ENCODE peak calls at places on chromosome 4, in eight cellular contexts. J is A549, C is heart left ventricle, B is cardiac muscle cell, O is tibial nerve, R is neural progenitor cell, N is body of pancreas, H is suprapubic skin. Q is an unnamed sample.

GRCh38 chr4:105990933-105991332 is 95.7 kb downstream of the NPNT start:
- DNase-seq in J (peak), C (peak), B (peak), O (peak), R (no peak), N (peak), H (no peak), Q (peak)

GRCh38 chr4:6245246-6246169 is 24.1 kb upstream of the WFS1 start:
- DNase-seq in J (no peak), C (no peak), B (peak), O (no peak), R (peak), N (no peak), H (no peak), Q (peak)

GRCh38 chr4:169689681-169690080 is 68.1 kb downstream of the HPF1 start:
- DNase-seq in J (no peak), C (no peak), B (no peak), O (no peak), R (no peak), N (no peak), H (no peak), Q (no peak)

GRCh38 chr4:146310319-146311021 is 96.1 kb downstream of the REELD1 start:
- DNase-seq in J (no peak), C (no peak), B (no peak), O (no peak), R (no peak), N (no peak), H (no peak), Q (no peak)

GRCh38 chr4:182922551-182923284 is 5.5 kb upstream of the DCTD start:
- DNase-seq in J (no peak), C (no peak), B (peak), O (no peak), R (no peak), N (peak), H (no peak), Q (no peak)

GRCh38 chr4:96753216-96753615 is 913.3 kb downstream of the PDHA2 start:
- DNase-seq in J (no peak), C (no peak), B (no peak), O (no peak), R (no peak), N (no peak), H (no peak), Q (no peak)

GRCh38 chr4:185941476-185941875 is 127.5 kb upstream of the TLR3 start:
- DNase-seq in J (no peak), C (no peak), B (peak), O (no peak), R (no peak), N (no peak), H (no peak), Q (no peak)

GRCh38 chr4:102678107-102678506 is 82.7 kb downstream of the MANBA start:
- DNase-seq in J (no peak), C (no peak), B (no peak), O (no peak), R (no peak), N (no peak), H (no peak), Q (no peak)

GRCh38 chr4:184751585-184751956 is 17.7 kb upstream of the CENPU start:
- DNase-seq in J (no peak), C (no peak), B (no peak), O (no peak), R (no peak), N (no peak), H (no peak), Q (no peak)

GRCh38 chr4:28232376-28232775 is 1371.7 kb downstream of the STIM2 start:
- DNase-seq in J (no peak), C (no peak), B (no peak), O (no peak), R (no peak), N (no peak), H (no peak), Q (no peak)

GRCh38 chr4:126799971-126800722 is 832.6 kb upstream of the INTU start:
- DNase-seq in J (no peak), C (no peak), B (peak), O (no peak), R (no peak), N (no peak), H (no peak), Q (no peak)

GRCh38 chr4:124104101-124104500 is 608.4 kb downstream of the ANKRD50 start:
- DNase-seq in J (no peak), C (no peak), B (no peak), O (no peak), R (no peak), N (no peak), H (no peak), Q (no peak)

GRCh38 chr4:182827981-182828677 is 89.1 kb downstream of the DCTD start:
- DNase-seq in J (no peak), C (no peak), B (no peak), O (no peak), R (peak), N (no peak), H (no peak), Q (no peak)

GRCh38 chr4:148116264-148116663 is 325.9 kb downstream of the NR3C2 start:
- DNase-seq in J (no peak), C (no peak), B (peak), O (peak), R (no peak), N (no peak), H (no peak), Q (no peak)

GRCh38 chr4:38290360-38290759 is 330.2 kb downstream of the PTTG2 start:
- DNase-seq in J (no peak), C (no peak), B (peak), O (no peak), R (no peak), N (no peak), H (no peak), Q (no peak)

GRCh38 chr4:2413821-2414610 is 4.4 kb downstream of the ZFYVE28 start:
- DNase-seq in J (no peak), C (no peak), B (peak), O (no peak), R (peak), N (no peak), H (no peak), Q (no peak)

GRCh38 chr4:37516057-37516775 is 170.0 kb downstream of the RELL1 start:
- DNase-seq in J (no peak), C (no peak), B (no peak), O (no peak), R (no peak), N (no peak), H (no peak), Q (no peak)

GRCh38 chr4:6561173-6561516 is 13.8 kb upstream of the MAN2B2 start:
- DNase-seq in J (no peak), C (no peak), B (peak), O (no peak), R (no peak), N (no peak), H (no peak), Q (no peak)

GRCh38 chr4:141391771-141392170 is 171.1 kb downstream of the ZNF330 start:
- DNase-seq in J (no peak), C (no peak), B (no peak), O (no peak), R (no peak), N (no peak), H (no peak), Q (no peak)

GRCh38 chr4:140135529-140136021 is 18.4 kb downstream of the MAML3 start:
- DNase-seq in J (peak), C (peak), B (peak), O (no peak), R (no peak), N (peak), H (no peak), Q (peak)

GRCh38 chr4:182019148-182019652 is 224.0 kb upstream of the TENM3 start:
- DNase-seq in J (no peak), C (no peak), B (no peak), O (no peak), R (no peak), N (no peak), H (no peak), Q (no peak)

GRCh38 chr4:100591156-100591876 is 73.5 kb upstream of the EMCN start:
- DNase-seq in J (no peak), C (peak), B (no peak), O (peak), R (no peak), N (peak), H (no peak), Q (no peak)

GRCh38 chr4:22099896-22100295 is 151.3 kb upstream of the KCNIP4 start:
- DNase-seq in J (no peak), C (no peak), B (peak), O (no peak), R (no peak), N (no peak), H (no peak), Q (no peak)

GRCh38 chr4:148065069-148065468 is 333.2 kb downstream of the ARHGAP10 start:
- DNase-seq in J (no peak), C (no peak), B (peak), O (no peak), R (no peak), N (no peak), H (no peak), Q (no peak)

DNA sequence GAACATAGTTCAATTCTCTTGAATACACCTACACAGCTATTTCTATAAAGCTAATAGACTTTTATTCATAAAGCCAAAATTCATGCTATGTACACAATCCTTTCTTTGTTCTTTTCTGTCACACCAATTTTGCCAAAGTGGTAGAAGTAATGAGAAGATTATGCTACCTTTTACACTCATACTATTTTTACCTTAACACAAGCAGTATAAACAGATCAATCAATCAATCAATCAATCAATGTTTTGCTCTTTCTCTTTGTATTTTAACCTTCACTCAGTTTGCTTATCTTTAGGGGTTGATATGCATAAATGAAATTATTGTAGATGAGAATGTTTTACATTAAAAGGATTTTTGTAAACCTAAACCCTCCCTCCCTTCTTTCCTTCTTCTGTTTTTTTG is 878.6 kb downstream of the RAPGEF2 start:
- DNase-seq in J (no peak), C (no peak), B (no peak), O (no peak), R (no peak), N (no peak), H (no peak), Q (no peak)
- H3K27ac ChIP-seq in J (no peak), C (no peak), B (no peak), O (no peak), R (no peak), N (no peak), H (no peak), Q (no peak)

DNA sequence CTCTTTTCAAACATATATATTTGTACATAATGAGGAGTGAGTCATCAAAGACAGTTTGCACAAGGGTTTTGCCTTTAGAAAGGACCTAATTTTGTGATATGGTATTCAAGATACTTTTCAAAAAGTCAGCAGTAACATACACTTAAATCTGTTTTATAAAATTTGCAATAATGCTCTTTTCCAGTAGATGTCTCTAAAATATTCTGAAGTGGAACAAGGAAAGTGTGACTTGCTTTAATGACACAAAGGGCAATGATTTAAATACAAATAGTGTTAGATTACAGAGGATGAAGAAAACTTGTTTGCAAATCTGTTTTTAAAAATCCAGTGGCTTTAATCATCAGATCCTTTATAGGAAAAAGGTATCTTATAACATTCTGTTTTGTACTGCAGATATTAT is 20.0 kb downstream of the MMRN1 start:
- DNase-seq in J (no peak), C (no peak), B (no peak), O (no peak), R (no peak), N (no peak), H (no peak), Q (no peak)
- TF ChIP-seq CTCF in J (peak), C (no peak), B (no peak), O (no peak), R (no peak), N (no peak), H (no peak), Q (peak)

GRCh38 chr4:1377606-1378261 is 28.5 kb downstream of the NKX1-1 start:
- DNase-seq in J (no peak), C (no peak), B (no peak), O (no peak), R (no peak), N (peak), H (no peak), Q (no peak)
- H3K4me3 ChIP-seq in J (no peak), C (no peak), B (no peak), O (no peak), R (no peak), N (no peak), H (no peak), Q (no peak)

GRCh38 chr4:119731778-119732177 is 103.2 kb upstream of the PDE5A start:
- DNase-seq in J (no peak), C (no peak), B (no peak), O (no peak), R (no peak), N (no peak), H (no peak), Q (no peak)

GRCh38 chr4:119733431-119733830 is 104.8 kb upstream of the PDE5A start:
- DNase-seq in J (no peak), C (no peak), B (no peak), O (no peak), R (no peak), N (no peak), H (no peak), Q (no peak)

GRCh38 chr4:119736559-119736958 is 108.0 kb upstream of the PDE5A start:
- DNase-seq in J (no peak), C (no peak), B (no peak), O (no peak), R (no peak), N (no peak), H (no peak), Q (no peak)

GRCh38 chr4:119738901-119739300 is 110.3 kb upstream of the PDE5A start:
- DNase-seq in J (no peak), C (no peak), B (no peak), O (no peak), R (no peak), N (no peak), H (no peak), Q (no peak)

DNA sequence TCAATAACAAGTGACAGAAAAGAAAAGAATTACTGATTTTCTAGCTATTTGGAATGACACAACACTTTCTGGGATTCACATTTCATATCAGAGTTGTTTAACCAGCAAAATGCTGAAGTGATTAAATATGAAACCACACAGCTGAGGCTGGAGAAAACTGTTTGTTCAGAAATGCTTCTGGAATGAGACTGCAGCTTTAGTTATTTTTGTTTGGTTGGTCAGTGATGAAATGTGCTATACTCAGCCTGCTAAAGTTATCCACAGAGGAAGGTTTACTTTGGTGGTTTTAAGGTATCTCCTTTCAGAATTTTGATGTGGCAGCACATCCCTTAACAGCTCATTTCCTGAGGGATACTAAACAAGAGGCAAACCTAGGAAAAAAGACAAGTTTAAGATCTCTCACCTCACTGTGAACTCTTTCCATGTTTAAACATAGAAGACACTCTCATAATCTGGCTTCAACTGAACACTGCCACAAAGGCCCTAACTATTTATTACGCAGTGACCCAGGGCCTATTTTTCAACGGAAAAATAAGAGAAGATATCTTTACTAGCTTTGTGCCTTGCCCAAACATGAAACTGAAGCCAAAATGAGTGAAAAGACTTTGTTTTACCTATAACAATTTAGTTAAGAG is 106.6 kb upstream of the PDE5A start:
- DNase-seq in J (peak), C (no peak), B (peak), O (no peak), R (no peak), N (no peak), H (no peak), Q (no peak)
- H3K27ac ChIP-seq in J (no peak), C (peak), B (no peak), O (peak), R (no peak), N (no peak), H (no peak), Q (no peak)

GRCh38 chr4:118327554-118328241 is 25.1 kb downstream of the PRSS12 start:
- DNase-seq in J (no peak), C (no peak), B (no peak), O (no peak), R (no peak), N (no peak), H (no peak), Q (no peak)

GRCh38 chr4:118335774-118336173 is 17.0 kb downstream of the PRSS12 start:
- DNase-seq in J (no peak), C (no peak), B (no peak), O (no peak), R (no peak), N (no peak), H (no peak), Q (no peak)

GRCh38 chr4:118335316-118335715 is 17.5 kb downstream of the PRSS12 start:
- DNase-seq in J (no peak), C (no peak), B (no peak), O (no peak), R (no peak), N (peak), H (no peak), Q (no peak)

GRCh38 chr4:118329849-118330248 is 23.0 kb downstream of the PRSS12 start:
- DNase-seq in J (no peak), C (no peak), B (no peak), O (no peak), R (no peak), N (no peak), H (no peak), Q (no peak)

GRCh38 chr4:118331352-118331751 is 21.5 kb downstream of the PRSS12 start:
- DNase-seq in J (no peak), C (no peak), B (no peak), O (no peak), R (no peak), N (no peak), H (no peak), Q (no peak)
- TF ChIP-seq CTCF in J (no peak), C (no peak), B (no peak), O (no peak), R (no peak), N (no peak), H (no peak), Q (no peak)

GRCh38 chr4:7652006-7652405 is 217.3 kb upstream of the PSAPL1 start:
- DNase-seq in J (no peak), C (no peak), B (no peak), O (no peak), R (no peak), N (no peak), H (no peak), Q (peak)

GRCh38 chr4:7650606-7651400 is 216.1 kb upstream of the PSAPL1 start:
- DNase-seq in J (no peak), C (no peak), B (peak), O (peak), R (peak), N (no peak), H (no peak), Q (no peak)

GRCh38 chr4:7652906-7653305 is 218.2 kb upstream of the PSAPL1 start:
- DNase-seq in J (no peak), C (no peak), B (no peak), O (no peak), R (no peak), N (no peak), H (no peak), Q (no peak)

GRCh38 chr4:7652451-7652871 is 217.7 kb upstream of the PSAPL1 start:
- DNase-seq in J (no peak), C (no peak), B (peak), O (no peak), R (no peak), N (no peak), H (no peak), Q (no peak)

GRCh38 chr4:7651461-7651921 is 216.8 kb upstream of the PSAPL1 start:
- DNase-seq in J (no peak), C (no peak), B (peak), O (peak), R (peak), N (no peak), H (no peak), Q (no peak)
- H3K4me3 ChIP-seq in J (no peak), C (no peak), B (no peak), O (no peak), R (no peak), N (no peak), H (no peak), Q (no peak)